ENCODE peak calls at places on chromosomes 5 and 9, in ten cellular contexts. X, Y, K, Z, I, J, U, A, E and S are unnamed samples.

GRCh38 chr5:141883184-141883947 is 5.2 kb upstream of the PCDH1 start:
- DNase-seq in X (peak), Y (peak), K (peak), Z (peak), I (no peak), J (peak), U (peak), A (no peak), E (no peak), S (no peak)

GRCh38 chr5:675876-676698 is 17.1 kb downstream of the TPPP start:
- DNase-seq in X (no peak), Y (no peak), K (peak), Z (peak), I (no peak), J (peak), U (no peak), A (no peak), E (peak), S (peak)

GRCh38 chr5:60287174-60287771 is 393.7 kb upstream of the PDE4D start:
- DNase-seq in X (peak), Y (peak), K (peak), Z (peak), I (no peak), J (no peak), U (peak), A (peak), E (peak), S (no peak)

GRCh38 chr9:19028835-19029451 is 4.1 kb downstream of the SAXO1 start:
- DNase-seq in X (peak), Y (peak), K (no peak), Z (no peak), I (no peak), J (no peak), U (no peak), A (peak), E (peak), S (no peak)

GRCh38 chr9:114687034-114687433 is 5.0 kb upstream of the TEX48 start:
- DNase-seq in X (no peak), Y (no peak), K (no peak), Z (no peak), I (no peak), J (no peak), U (no peak), A (no peak), E (no peak), S (no peak)

GRCh38 chr9:122227576-122227903 is 1.2 kb downstream of the LHX6 start:
- DNase-seq in X (no peak), Y (no peak), K (no peak), Z (no peak), I (no peak), J (no peak), U (no peak), A (no peak), E (no peak), S (no peak)

GRCh38 chr5:99019812-99020697 is 91.2 kb upstream of the CHD1 start:
- DNase-seq in X (peak), Y (no peak), K (no peak), Z (no peak), I (no peak), J (no peak), U (no peak), A (no peak), E (peak), S (no peak)

GRCh38 chr9:88007291-88007650 is 32.9 kb upstream of the CDK20 start:
- DNase-seq in X (no peak), Y (peak), K (no peak), Z (no peak), I (no peak), J (no peak), U (no peak), A (peak), E (no peak), S (no peak)

GRCh38 chr5:55331321-55331720 is 23.5 kb downstream of the MTREX start:
- DNase-seq in X (peak), Y (no peak), K (no peak), Z (no peak), I (no peak), J (no peak), U (no peak), A (no peak), E (no peak), S (no peak)

GRCh38 chr9:137323531-137324331 is 21.7 kb upstream of the NRARP start:
- DNase-seq in X (no peak), Y (no peak), K (no peak), Z (no peak), I (no peak), J (peak), U (peak), A (no peak), E (no peak), S (no peak)

GRCh38 chr9:104177003-104177611 is 83.0 kb downstream of the SMC2 start:
- DNase-seq in X (peak), Y (peak), K (no peak), Z (no peak), I (no peak), J (no peak), U (no peak), A (peak), E (no peak), S (no peak)

GRCh38 chr9:122087406-122088200 is 5.5 kb downstream of the TTLL11 start:
- DNase-seq in X (no peak), Y (no peak), K (no peak), Z (no peak), I (no peak), J (peak), U (no peak), A (no peak), E (no peak), S (no peak)

GRCh38 chr5:68343421-68343826 is 127.9 kb downstream of the PIK3R1 start:
- DNase-seq in X (peak), Y (peak), K (no peak), Z (peak), I (no peak), J (peak), U (no peak), A (peak), E (no peak), S (no peak)

GRCh38 chr9:20981486-20981885 is 50.0 kb downstream of the HACD4 start:
- DNase-seq in X (peak), Y (no peak), K (peak), Z (no peak), I (no peak), J (no peak), U (no peak), A (no peak), E (no peak), S (no peak)

GRCh38 chr5:10636363-10637142 is 72.7 kb downstream of the ANKRD33B start:
- DNase-seq in X (no peak), Y (no peak), K (no peak), Z (no peak), I (no peak), J (no peak), U (no peak), A (no peak), E (no peak), S (peak)
- H3K27ac ChIP-seq in X (no peak), Y (no peak), K (no peak), Z (no peak), I (no peak), J (no peak), U (no peak), A (no peak), E (no peak), S (no peak)

GRCh38 chr9:130174025-130174424 is 1.8 kb downstream of the NCS1 start:
- DNase-seq in X (no peak), Y (no peak), K (no peak), Z (no peak), I (no peak), J (peak), U (no peak), A (no peak), E (no peak), S (no peak)
- H3K4me3 ChIP-seq in X (peak), Y (no peak), K (no peak), Z (no peak), I (no peak), J (peak), U (no peak), A (no peak), E (no peak), S (no peak)

GRCh38 chr9:23321049-23321448 is 505.0 kb downstream of the ELAVL2 start:
- DNase-seq in X (no peak), Y (no peak), K (no peak), Z (no peak), I (peak), J (no peak), U (no peak), A (no peak), E (no peak), S (no peak)
- H3K27ac ChIP-seq in X (no peak), Y (no peak), K (no peak), Z (no peak), I (no peak), J (no peak), U (no peak), A (no peak), E (no peak), S (no peak)

GRCh38 chr5:15321771-15322170 is 178.2 kb upstream of the FBXL7 start:
- DNase-seq in X (no peak), Y (no peak), K (no peak), Z (no peak), I (no peak), J (no peak), U (no peak), A (no peak), E (no peak), S (no peak)
- H3K4me3 ChIP-seq in X (no peak), Y (no peak), K (no peak), Z (no peak), I (no peak), J (no peak), U (no peak), A (no peak), E (no peak), S (no peak)